ENCODE peak calls at places on chromosomes 2 and 18, in nine cellular contexts. B is mammary epithelial cell, W is MM.1S, P is HCT116, D is GM23338, K is astrocyte, H is PC-9, J is DND-41, T is neural progenitor cell. M is an unnamed sample. For H4K20me1, the result is how much of the 10 kb centered on the place peaks cover.

GRCh38 chr2:199707584-199708185 is 143.3 kb downstream of the FTCDNL1 start:
- DNase-seq in B (no peak), W (no peak), P (no peak), D (no peak), K (no peak), H (no peak), J (no peak), T (no peak), M (no peak)

GRCh38 chr2:127591221-127591923 is 54.6 kb upstream of the GPR17 start:
- DNase-seq in B (peak), W (peak), P (peak), D (peak), K (peak), H (no peak), J (peak), T (peak), M (peak)

GRCh38 chr2:231926180-231926741 is at the start of gene NPPC:
- DNase-seq in B (peak), W (peak), P (no peak), D (peak), K (peak), H (no peak), J (peak), T (peak), M (peak)

GRCh38 chr2:14633451-14634211 is 1.1 kb downstream of the LRATD1 start:
- DNase-seq in B (no peak), W (no peak), P (no peak), D (peak), K (no peak), H (no peak), J (no peak), T (peak), M (peak)

GRCh38 chr2:42008241-42008911 is 39.4 kb upstream of the PKDCC start:
- DNase-seq in B (no peak), W (no peak), P (no peak), D (no peak), K (no peak), H (peak), J (no peak), T (no peak), M (peak)

GRCh38 chr18:56641714-56642331 is 3.4 kb upstream of the TXNL1 start:
- DNase-seq in B (peak), W (no peak), P (no peak), D (no peak), K (peak), H (peak), J (no peak), T (no peak), M (no peak)

GRCh38 chr2:152761171-152761570 is 42.8 kb downstream of the ARL6IP6 start:
- DNase-seq in B (no peak), W (no peak), P (no peak), D (no peak), K (peak), H (no peak), J (no peak), T (no peak), M (no peak)

GRCh38 chr2:5442736-5443135 is 249.4 kb upstream of the SOX11 start:
- DNase-seq in B (no peak), W (no peak), P (no peak), D (no peak), K (no peak), H (no peak), J (no peak), T (no peak), M (no peak)

GRCh38 chr2:29361255-29361654 is 246.0 kb downstream of the CLIP4 start:
- DNase-seq in B (no peak), W (no peak), P (no peak), D (no peak), K (peak), H (peak), J (no peak), T (no peak), M (no peak)

GRCh38 chr2:227482638-227483340 is 10.8 kb downstream of the AGFG1 start:
- DNase-seq in B (peak), W (peak), P (no peak), D (no peak), K (no peak), H (no peak), J (no peak), T (no peak), M (no peak)

GRCh38 chr2:218876562-218877219 is 4.0 kb upstream of the WNT10A start:
- DNase-seq in B (peak), W (peak), P (peak), D (peak), K (peak), H (no peak), J (peak), T (peak), M (peak)

GRCh38 chr2:230203110-230203676 is 16.6 kb downstream of the SP110 start:
- DNase-seq in B (no peak), W (peak), P (no peak), D (no peak), K (no peak), H (no peak), J (no peak), T (no peak), M (no peak)

GRCh38 chr2:128091691-128092050 is 671 bp downstream of the UGGT1 start:
- DNase-seq in B (peak), W (peak), P (no peak), D (no peak), K (peak), H (no peak), J (no peak), T (no peak), M (no peak)

GRCh38 chr18:60987963-60988362 is 345.3 kb upstream of the CDH20 start:
- DNase-seq in B (peak), W (no peak), P (no peak), D (no peak), K (peak), H (no peak), J (no peak), T (no peak), M (no peak)

GRCh38 chr18:73462092-73462491 is 594.3 kb upstream of the NETO1 start:
- DNase-seq in B (peak), W (no peak), P (no peak), D (no peak), K (peak), H (no peak), J (no peak), T (no peak), M (no peak)

GRCh38 chr2:159695798-159696448 is 16.4 kb upstream of the MARCHF7 start:
- DNase-seq in B (no peak), W (no peak), P (no peak), D (no peak), K (no peak), H (no peak), J (no peak), T (no peak), M (no peak)

GRCh38 chr2:14781148-14781547 is 148.6 kb downstream of the LRATD1 start:
- DNase-seq in B (no peak), W (no peak), P (no peak), D (no peak), K (no peak), H (peak), J (no peak), T (no peak), M (peak)

GRCh38 chr18:34624551-34624950 is 85.5 kb upstream of the DTNA start:
- DNase-seq in B (no peak), W (no peak), P (no peak), D (no peak), K (peak), H (no peak), J (no peak), T (no peak), M (no peak)

GRCh38 chr2:63073994-63074393 is 23.4 kb downstream of the OTX1 start:
- DNase-seq in B (no peak), W (no peak), P (no peak), D (no peak), K (no peak), H (no peak), J (no peak), T (no peak), M (no peak)

GRCh38 chr2:170828533-170828916 is 11.8 kb downstream of the GAD1 start:
- DNase-seq in B (no peak), W (no peak), P (no peak), D (no peak), K (no peak), H (no peak), J (no peak), T (no peak), M (no peak)

GRCh38 chr2:199818001-199818400 is 33.0 kb downstream of the FTCDNL1 start:
- DNase-seq in B (no peak), W (no peak), P (no peak), D (no peak), K (no peak), H (peak), J (no peak), T (no peak), M (no peak)

GRCh38 chr18:57743008-57743407 is 60.1 kb downstream of the ATP8B1 start:
- DNase-seq in B (peak), W (no peak), P (no peak), D (no peak), K (peak), H (no peak), J (no peak), T (no peak), M (no peak)

GRCh38 chr2:141313972-141314371 is 816.8 kb downstream of the LRP1B start:
- DNase-seq in B (no peak), W (no peak), P (no peak), D (no peak), K (no peak), H (no peak), J (no peak), T (no peak), M (no peak)

GRCh38 chr2:237645261-237645660 is 17.9 kb downstream of the LRRFIP1 start:
- DNase-seq in B (no peak), W (no peak), P (no peak), D (no peak), K (no peak), H (no peak), J (no peak), T (no peak), M (no peak)

GRCh38 chr2:160225722-160226121 is 25.6 kb upstream of the ITGB6 start:
- DNase-seq in B (peak), W (no peak), P (no peak), D (no peak), K (no peak), H (peak), J (no peak), T (no peak), M (no peak)

GRCh38 chr2:202101049-202101579 is 28.1 kb downstream of the KIAA2012 start:
- DNase-seq in B (no peak), W (no peak), P (no peak), D (no peak), K (no peak), H (no peak), J (no peak), T (no peak), M (no peak)

GRCh38 chr2:235106874-235107639 is 155.2 kb downstream of the SH3BP4 start:
- DNase-seq in B (peak), W (peak), P (peak), D (peak), K (peak), H (peak), J (peak), T (peak), M (peak)

GRCh38 chr18:74899554-74899953 is 301.9 kb downstream of the ZNF407 start:
- DNase-seq in B (no peak), W (no peak), P (no peak), D (no peak), K (no peak), H (no peak), J (no peak), T (no peak), M (peak)

GRCh38 chr2:62216616-62217015 is 20.7 kb downstream of the B3GNT2 start:
- DNase-seq in B (peak), W (no peak), P (no peak), D (no peak), K (peak), H (peak), J (no peak), T (no peak), M (peak)

GRCh38 chr2:145800201-145801091 is 1280.5 kb upstream of the ZEB2 start:
- DNase-seq in B (peak), W (no peak), P (peak), D (no peak), K (peak), H (peak), J (peak), T (no peak), M (peak)

GRCh38 chr2:226909836-226910235 is 74.0 kb downstream of the RHBDD1 start:
- DNase-seq in B (no peak), W (no peak), P (no peak), D (no peak), K (no peak), H (no peak), J (no peak), T (no peak), M (no peak)

GRCh38 chr2:218031771-218032257 is 29.0 kb upstream of the TNS1 start:
- DNase-seq in B (peak), W (no peak), P (no peak), D (no peak), K (no peak), H (no peak), J (peak), T (peak), M (no peak)

GRCh38 chr18:44716697-44717163 is 36.0 kb downstream of the SETBP1 start:
- DNase-seq in B (peak), W (no peak), P (no peak), D (no peak), K (no peak), H (no peak), J (no peak), T (no peak), M (no peak)

GRCh38 chr2:48448274-48449061 is 81.5 kb upstream of the STON1 start:
- DNase-seq in B (peak), W (peak), P (no peak), D (no peak), K (peak), H (peak), J (peak), T (no peak), M (no peak)

GRCh38 chr2:8640498-8640897 is 41.4 kb upstream of the ID2 start:
- DNase-seq in B (no peak), W (no peak), P (no peak), D (no peak), K (no peak), H (no peak), J (no peak), T (no peak), M (no peak)

GRCh38 chr18:44149706-44150105 is 531.0 kb upstream of the SETBP1 start:
- DNase-seq in B (peak), W (no peak), P (no peak), D (no peak), K (peak), H (peak), J (no peak), T (no peak), M (peak)

GRCh38 chr18:9082763-9083510 is 19.6 kb upstream of the NDUFV2 start:
- DNase-seq in B (no peak), W (peak), P (no peak), D (no peak), K (no peak), H (no peak), J (no peak), T (no peak), M (no peak)

GRCh38 chr18:37524139-37524538 is 41.5 kb downstream of the CELF4 start:
- DNase-seq in B (no peak), W (no peak), P (no peak), D (no peak), K (no peak), H (no peak), J (no peak), T (no peak), M (no peak)

GRCh38 chr18:37525302-37525585 is 40.4 kb downstream of the CELF4 start:
- DNase-seq in B (no peak), W (no peak), P (no peak), D (no peak), K (no peak), H (no peak), J (no peak), T (no peak), M (no peak)

GRCh38 chr18:37521500-37522465 is 43.8 kb downstream of the CELF4 start:
- DNase-seq in B (no peak), W (no peak), P (no peak), D (no peak), K (no peak), H (no peak), J (no peak), T (no peak), M (no peak)

GRCh38 chr18:37520508-37520907 is 45.1 kb downstream of the CELF4 start:
- DNase-seq in B (no peak), W (no peak), P (no peak), D (no peak), K (no peak), H (no peak), J (no peak), T (no peak), M (no peak)

GRCh38 chr18:37524546-37525301 is 40.9 kb downstream of the CELF4 start:
- DNase-seq in B (no peak), W (no peak), P (no peak), D (peak), K (no peak), H (no peak), J (no peak), T (peak), M (peak)
- TF ChIP-seq EZH2 in B (no peak), W (no peak), P (no peak), D (peak), K (no peak), H (no peak), J (no peak), T (peak), M (peak)

GRCh38 chr2:46706264-46706983 is 209.2 kb downstream of the MCFD2 start:
- DNase-seq in B (no peak), W (no peak), P (no peak), D (no peak), K (no peak), H (no peak), J (no peak), T (peak), M (no peak)
- H3K27ac ChIP-seq in B (no peak), W (no peak), P (no peak), D (no peak), K (no peak), H (no peak), J (no peak), T (no peak), M (no peak)

GRCh38 chr2:221135699-221136098 is 436.4 kb downstream of the EPHA4 start:
- DNase-seq in B (no peak), W (no peak), P (no peak), D (no peak), K (no peak), H (no peak), J (no peak), T (no peak), M (no peak)

GRCh38 chr2:221142341-221142740 is 429.8 kb downstream of the EPHA4 start:
- DNase-seq in B (no peak), W (no peak), P (no peak), D (no peak), K (no peak), H (no peak), J (no peak), T (no peak), M (no peak)

GRCh38 chr2:221133941-221134340 is 438.2 kb downstream of the EPHA4 start:
- DNase-seq in B (no peak), W (no peak), P (no peak), D (no peak), K (no peak), H (no peak), J (no peak), T (no peak), M (no peak)

GRCh38 chr2:221134718-221135117 is 437.4 kb downstream of the EPHA4 start:
- DNase-seq in B (no peak), W (no peak), P (no peak), D (no peak), K (no peak), H (no peak), J (no peak), T (no peak), M (no peak)

DNA sequence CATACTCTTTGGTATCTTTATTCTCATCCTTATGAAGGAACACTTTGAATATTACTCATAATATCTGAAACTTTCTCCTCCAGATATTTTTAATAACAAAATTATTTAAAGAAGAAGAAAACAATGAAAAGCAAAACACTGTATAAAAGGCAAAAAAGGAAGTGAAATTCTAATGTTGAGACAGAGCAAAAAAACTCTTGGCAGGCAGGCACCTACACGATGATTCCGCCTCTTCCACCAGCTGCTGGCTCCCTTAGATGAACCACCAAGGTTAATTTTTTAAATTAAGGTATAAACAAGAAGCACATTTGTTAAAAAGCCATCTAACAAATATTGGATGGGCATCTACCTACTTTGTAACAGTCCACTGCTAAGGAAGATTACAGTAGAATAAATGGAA is 434.7 kb downstream of the EPHA4 start:
- DNase-seq in B (no peak), W (no peak), P (no peak), D (no peak), K (no peak), H (no peak), J (no peak), T (no peak), M (no peak)
- H4K20me1 ChIP-seq in B (under half), W (under half), P (under half), D (under half), K (under half), H (under half), J (under half), T (under half), M (under half)

GRCh38 chr2:119223521-119224390 is at the start of gene STEAP3:
- DNase-seq in B (peak), W (peak), P (peak), D (peak), K (peak), H (peak), J (no peak), T (peak), M (peak)
- TF ChIP-seq EZH2 in B (no peak), W (no peak), P (no peak), D (peak), K (no peak), H (no peak), J (no peak), T (peak), M (peak)

DNA sequence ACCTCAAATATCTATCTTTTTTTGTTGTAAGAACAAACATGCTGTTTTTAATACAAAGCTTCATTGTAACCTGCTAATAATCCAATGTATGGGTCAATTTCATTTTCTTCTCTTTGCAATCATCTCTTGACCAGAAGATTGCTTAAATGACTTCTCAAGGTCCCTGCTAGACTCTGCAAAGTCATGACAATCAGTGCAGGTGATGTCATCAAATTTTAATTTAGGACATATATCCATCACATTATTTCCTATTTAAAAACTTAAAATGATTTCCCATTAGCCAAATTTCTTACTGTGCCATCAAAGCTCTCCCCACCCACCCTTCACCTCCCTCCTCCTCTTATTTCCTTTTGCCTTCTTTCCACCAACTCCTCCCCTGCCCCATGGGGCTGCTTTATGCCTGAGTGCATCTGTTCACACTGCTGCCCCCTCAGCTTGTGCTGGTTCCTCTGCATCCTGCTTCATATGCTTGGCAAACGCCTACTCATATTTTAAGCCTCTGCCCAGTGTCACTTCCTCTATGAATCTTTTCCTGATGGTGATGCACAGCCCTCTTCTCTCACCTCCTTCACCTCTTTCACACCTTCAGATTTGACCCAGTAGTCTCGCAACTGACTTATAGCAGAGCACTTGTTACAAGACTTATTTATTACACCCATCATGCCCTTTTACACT is 20.3 kb downstream of the PLEK start:
- DNase-seq in B (no peak), W (no peak), P (no peak), D (no peak), K (no peak), H (no peak), J (peak), T (peak), M (no peak)
- H3K27ac ChIP-seq in B (no peak), W (peak), P (no peak), D (no peak), K (no peak), H (no peak), J (no peak), T (no peak), M (no peak)

GRCh38 chr18:63180333-63180732 is 139.2 kb downstream of the BCL2 start:
- DNase-seq in B (no peak), W (no peak), P (no peak), D (no peak), K (no peak), H (no peak), J (no peak), T (peak), M (no peak)

GRCh38 chr18:63182247-63182771 is 137.3 kb downstream of the BCL2 start:
- DNase-seq in B (no peak), W (no peak), P (no peak), D (no peak), K (no peak), H (no peak), J (no peak), T (no peak), M (no peak)

GRCh38 chr18:63182861-63183260 is 136.7 kb downstream of the BCL2 start:
- DNase-seq in B (no peak), W (no peak), P (no peak), D (no peak), K (no peak), H (no peak), J (no peak), T (no peak), M (no peak)

GRCh38 chr18:63180971-63181376 is 138.6 kb downstream of the BCL2 start:
- DNase-seq in B (no peak), W (no peak), P (no peak), D (no peak), K (no peak), H (no peak), J (no peak), T (no peak), M (no peak)

GRCh38 chr18:63181706-63182105 is 137.9 kb downstream of the BCL2 start:
- DNase-seq in B (no peak), W (no peak), P (no peak), D (no peak), K (no peak), H (no peak), J (no peak), T (no peak), M (no peak)
- H4K20me1 ChIP-seq in B (under half), W (under half), P (under half), D (under half), K (under half), H (under half), J (under half), T (under half), M (under half)